ENCODE peak calls at places on chromosomes 2 and 18, in seven cellular contexts. One of them, this sample, is unnamed.

GRCh38 chr18:29184654-29185053 is 1007.7 kb upstream of the CDH2 start:
- DNase-seq in epithelial cell of prostate: no peak
- DNase-seq in GM23248: no peak
- DNase-seq in iPS-NIHi11: no peak
- DNase-seq in RCC 7860: peak; percentile 88
- DNase-seq in heart right ventricle: no peak
- DNase-seq in AG08395: no peak
- DNase-seq in this sample: no peak

GRCh38 chr18:23143871-23144270 is 8.6 kb downstream of the CABLES1 start:
- DNase-seq in epithelial cell of prostate: no peak
- DNase-seq in GM23248: no peak
- DNase-seq in iPS-NIHi11: no peak
- DNase-seq in RCC 7860: no peak
- DNase-seq in heart right ventricle: peak; percentile 30
- DNase-seq in AG08395: no peak
- DNase-seq in this sample: no peak

GRCh38 chr2:197704434-197705142 is 581 bp upstream of the MARS2 start:
- DNase-seq in epithelial cell of prostate: no peak
- DNase-seq in GM23248: no peak
- DNase-seq in iPS-NIHi11: no peak
- DNase-seq in RCC 7860: no peak
- DNase-seq in heart right ventricle: no peak
- DNase-seq in AG08395: no peak
- DNase-seq in this sample: no peak

GRCh38 chr2:165863816-165864221 is 69.8 kb upstream of the GALNT3 start:
- DNase-seq in epithelial cell of prostate: no peak
- DNase-seq in GM23248: no peak
- DNase-seq in iPS-NIHi11: no peak
- DNase-seq in RCC 7860: no peak
- DNase-seq in heart right ventricle: no peak
- DNase-seq in AG08395: no peak
- DNase-seq in this sample: no peak

GRCh38 chr2:68756178-68756577 is 21.6 kb downstream of the ARHGAP25 start:
- DNase-seq in epithelial cell of prostate: no peak
- DNase-seq in GM23248: no peak
- DNase-seq in iPS-NIHi11: no peak
- DNase-seq in RCC 7860: no peak
- DNase-seq in heart right ventricle: no peak
- DNase-seq in AG08395: no peak
- DNase-seq in this sample: no peak

GRCh38 chr2:151302879-151303278 is 13.4 kb upstream of the NMI start:
- DNase-seq in epithelial cell of prostate: no peak
- DNase-seq in GM23248: peak; percentile 92
- DNase-seq in iPS-NIHi11: no peak
- DNase-seq in RCC 7860: peak; percentile 76
- DNase-seq in heart right ventricle: no peak
- DNase-seq in AG08395: peak; percentile 80
- DNase-seq in this sample: peak; percentile 77

GRCh38 chr2:75292826-75293225 is 93.5 kb upstream of the TACR1 start:
- DNase-seq in epithelial cell of prostate: peak; percentile 51
- DNase-seq in GM23248: peak; percentile 88
- DNase-seq in iPS-NIHi11: no peak
- DNase-seq in RCC 7860: peak; percentile 46
- DNase-seq in heart right ventricle: no peak
- DNase-seq in AG08395: peak; percentile 47
- DNase-seq in this sample: peak; percentile 40

GRCh38 chr2:31675485-31675901 is 94.8 kb upstream of the SRD5A2 start:
- DNase-seq in epithelial cell of prostate: no peak
- DNase-seq in GM23248: no peak
- DNase-seq in iPS-NIHi11: peak; percentile 34
- DNase-seq in RCC 7860: no peak
- DNase-seq in heart right ventricle: no peak
- DNase-seq in AG08395: no peak
- DNase-seq in this sample: no peak

GRCh38 chr2:95350320-95351079 is 52.0 kb upstream of the FAHD2A start:
- DNase-seq in epithelial cell of prostate: no peak
- DNase-seq in GM23248: no peak
- DNase-seq in iPS-NIHi11: no peak
- DNase-seq in RCC 7860: no peak
- DNase-seq in heart right ventricle: no peak
- DNase-seq in AG08395: no peak
- DNase-seq in this sample: no peak

GRCh38 chr18:76994086-76994654 is 138.4 kb downstream of the MBP start:
- DNase-seq in epithelial cell of prostate: no peak
- DNase-seq in GM23248: no peak
- DNase-seq in iPS-NIHi11: no peak
- DNase-seq in RCC 7860: no peak
- DNase-seq in heart right ventricle: no peak
- DNase-seq in AG08395: no peak
- DNase-seq in this sample: no peak

GRCh38 chr18:36255072-36255708 is 42.3 kb upstream of the FHOD3 start:
- DNase-seq in epithelial cell of prostate: no peak
- DNase-seq in GM23248: no peak
- DNase-seq in iPS-NIHi11: no peak
- DNase-seq in RCC 7860: no peak
- DNase-seq in heart right ventricle: no peak
- DNase-seq in AG08395: no peak
- DNase-seq in this sample: no peak

GRCh38 chr2:135662088-135662487 is 79.6 kb upstream of the UBXN4 start:
- DNase-seq in epithelial cell of prostate: no peak
- DNase-seq in GM23248: peak; percentile 19
- DNase-seq in iPS-NIHi11: no peak
- DNase-seq in RCC 7860: no peak
- DNase-seq in heart right ventricle: no peak
- DNase-seq in AG08395: no peak
- DNase-seq in this sample: no peak

GRCh38 chr2:187964742-187965141 is 326.9 kb upstream of the GULP1 start:
- DNase-seq in epithelial cell of prostate: peak; percentile 12
- DNase-seq in GM23248: peak; percentile 76
- DNase-seq in iPS-NIHi11: no peak
- DNase-seq in RCC 7860: no peak
- DNase-seq in heart right ventricle: no peak
- DNase-seq in AG08395: no peak
- DNase-seq in this sample: no peak

GRCh38 chr2:224085811-224086210 is 46.7 kb upstream of the SERPINE2 start:
- DNase-seq in epithelial cell of prostate: no peak
- DNase-seq in GM23248: peak; percentile 55
- DNase-seq in iPS-NIHi11: no peak
- DNase-seq in RCC 7860: peak; percentile 21
- DNase-seq in heart right ventricle: no peak
- DNase-seq in AG08395: no peak
- DNase-seq in this sample: no peak

GRCh38 chr2:37786854-37787253 is 115.4 kb upstream of the CDC42EP3 start:
- DNase-seq in epithelial cell of prostate: peak; percentile 91
- DNase-seq in GM23248: no peak
- DNase-seq in iPS-NIHi11: no peak
- DNase-seq in RCC 7860: no peak
- DNase-seq in heart right ventricle: no peak
- DNase-seq in AG08395: no peak
- DNase-seq in this sample: no peak

GRCh38 chr2:45274190-45274926 is 265.1 kb upstream of the SIX2 start:
- DNase-seq in epithelial cell of prostate: no peak
- DNase-seq in GM23248: no peak
- DNase-seq in iPS-NIHi11: peak; percentile 45
- DNase-seq in RCC 7860: no peak
- DNase-seq in heart right ventricle: no peak
- DNase-seq in AG08395: no peak
- DNase-seq in this sample: no peak

This sample was measured in GM03348.